ENCODE peak calls at places on chromosomes 3 and 15, in seven cellular contexts. One of them, this sample, is unnamed.

GRCh38 chr3:171741377-171741776 is 68.9 kb downstream of the PLD1 start:
- DNase-seq in neural progenitor cell: no peak
- DNase-seq in lower lobe of right lung: no peak
- DNase-seq in A549: no peak
- DNase-seq in osteoblast: no peak
- DNase-seq in brain microvascular endothelial cell: no peak
- DNase-seq in heart left ventricle: no peak
- DNase-seq in this sample: no peak

GRCh38 chr15:71114887-71115566 is at the start of gene THSD4:
- DNase-seq in neural progenitor cell: peak; percentile 93
- DNase-seq in lower lobe of right lung: peak; percentile 90
- DNase-seq in A549: peak; percentile 93
- DNase-seq in osteoblast: peak; percentile 99
- DNase-seq in brain microvascular endothelial cell: peak; percentile 62
- DNase-seq in heart left ventricle: peak; percentile 79
- DNase-seq in this sample: peak; percentile 95

GRCh38 chr15:41445399-41445798 is 28.5 kb downstream of the RTF1 start:
- DNase-seq in neural progenitor cell: no peak
- DNase-seq in lower lobe of right lung: no peak
- DNase-seq in A549: no peak
- DNase-seq in osteoblast: no peak
- DNase-seq in brain microvascular endothelial cell: no peak
- DNase-seq in heart left ventricle: no peak
- DNase-seq in this sample: no peak

GRCh38 chr3:186057594-186057993 is 51.3 kb downstream of the ETV5 start:
- DNase-seq in neural progenitor cell: no peak
- DNase-seq in lower lobe of right lung: no peak
- DNase-seq in A549: peak; percentile 6
- DNase-seq in osteoblast: no peak
- DNase-seq in brain microvascular endothelial cell: peak; percentile 62
- DNase-seq in heart left ventricle: no peak
- DNase-seq in this sample: no peak

GRCh38 chr3:72625616-72626337 is 222.5 kb downstream of the SHQ1 start:
- DNase-seq in neural progenitor cell: no peak
- DNase-seq in lower lobe of right lung: no peak
- DNase-seq in A549: peak; percentile 79
- DNase-seq in osteoblast: no peak
- DNase-seq in brain microvascular endothelial cell: no peak
- DNase-seq in heart left ventricle: no peak
- DNase-seq in this sample: no peak

GRCh38 chr3:136350132-136350531 is 100.0 kb downstream of the PCCB start:
- DNase-seq in neural progenitor cell: no peak
- DNase-seq in lower lobe of right lung: no peak
- DNase-seq in A549: peak; percentile 33
- DNase-seq in osteoblast: peak; percentile 86
- DNase-seq in brain microvascular endothelial cell: peak; percentile 94
- DNase-seq in heart left ventricle: peak; percentile 25
- DNase-seq in this sample: no peak

GRCh38 chr3:130737622-130738021 is 9.0 kb downstream of the PIK3R4 start:
- DNase-seq in neural progenitor cell: no peak
- DNase-seq in lower lobe of right lung: no peak
- DNase-seq in A549: no peak
- DNase-seq in osteoblast: no peak
- DNase-seq in brain microvascular endothelial cell: no peak
- DNase-seq in heart left ventricle: no peak
- DNase-seq in this sample: no peak

GRCh38 chr3:66485291-66485968 is 15.4 kb downstream of the LRIG1 start:
- DNase-seq in neural progenitor cell: no peak
- DNase-seq in lower lobe of right lung: no peak
- DNase-seq in A549: no peak
- DNase-seq in osteoblast: no peak
- DNase-seq in brain microvascular endothelial cell: peak; percentile 87
- DNase-seq in heart left ventricle: no peak
- DNase-seq in this sample: no peak

GRCh38 chr3:183698760-183699159 is 1.2 kb downstream of the YEATS2 start:
- DNase-seq in neural progenitor cell: peak; percentile 36
- DNase-seq in lower lobe of right lung: no peak
- DNase-seq in A549: no peak
- DNase-seq in osteoblast: peak; percentile 67
- DNase-seq in brain microvascular endothelial cell: no peak
- DNase-seq in heart left ventricle: no peak
- DNase-seq in this sample: no peak

GRCh38 chr15:58608129-58608590 is 141.3 kb downstream of the ADAM10 start:
- DNase-seq in neural progenitor cell: no peak
- DNase-seq in lower lobe of right lung: no peak
- DNase-seq in A549: no peak
- DNase-seq in osteoblast: no peak
- DNase-seq in brain microvascular endothelial cell: peak; percentile 40
- DNase-seq in heart left ventricle: no peak
- DNase-seq in this sample: no peak

GRCh38 chr3:134427400-134428111 is 53.3 kb upstream of the AMOTL2 start:
- DNase-seq in neural progenitor cell: no peak
- DNase-seq in lower lobe of right lung: no peak
- DNase-seq in A549: peak; percentile 94
- DNase-seq in osteoblast: peak; percentile 86
- DNase-seq in brain microvascular endothelial cell: peak; percentile 100
- DNase-seq in heart left ventricle: no peak
- DNase-seq in this sample: no peak

DNA sequence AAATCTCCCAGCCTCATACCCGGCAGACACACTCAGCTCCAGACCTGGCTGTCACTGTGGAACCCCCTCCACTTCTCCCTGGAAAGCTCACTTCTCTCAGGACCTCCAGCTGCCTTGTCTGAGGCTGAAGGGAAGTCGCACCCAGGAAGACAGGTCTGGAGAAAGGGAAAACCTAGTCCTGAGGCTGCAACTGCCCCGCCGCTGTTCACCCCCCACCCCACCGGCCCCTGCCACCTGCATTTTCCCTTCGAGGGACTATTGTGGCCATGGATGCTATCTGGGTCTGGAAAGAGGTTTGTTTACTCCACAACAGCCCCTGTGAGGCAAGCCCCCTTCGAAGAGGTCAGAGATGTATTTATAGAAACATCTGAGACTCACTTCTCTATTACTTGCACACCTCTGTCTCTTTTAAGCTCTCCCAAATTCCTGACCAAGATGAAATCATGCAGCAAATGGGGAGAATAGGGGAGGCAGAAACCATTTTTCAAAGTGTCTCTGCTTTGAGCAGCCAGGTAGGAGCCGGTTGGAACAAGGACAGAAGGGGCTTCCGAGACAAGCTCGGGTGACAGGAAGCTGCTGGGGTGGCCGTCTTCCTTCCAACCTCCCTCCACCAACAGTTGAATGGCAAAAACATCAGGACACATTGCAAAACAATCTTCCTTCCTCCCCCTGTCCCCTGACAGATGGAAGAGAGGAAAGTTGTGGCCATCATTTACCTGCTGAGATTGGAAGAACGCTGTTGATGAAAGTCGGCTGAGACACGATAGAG is 518 bp downstream of the COLQ start:
- DNase-seq in neural progenitor cell: no peak
- DNase-seq in lower lobe of right lung: no peak
- DNase-seq in A549: no peak
- DNase-seq in osteoblast: no peak
- DNase-seq in brain microvascular endothelial cell: no peak
- DNase-seq in heart left ventricle: no peak
- DNase-seq in this sample: peak; percentile 49
- H3K27ac ChIP-seq in neural progenitor cell: no peak overlapping the region
- H3K27ac ChIP-seq in lower lobe of right lung: no peak overlapping the region
- H3K27ac ChIP-seq in A549: no peak overlapping the region
- H3K27ac ChIP-seq in osteoblast: no peak overlapping the region
- H3K27ac ChIP-seq in brain microvascular endothelial cell: no peak overlapping the region
- H3K27ac ChIP-seq in heart left ventricle: no peak overlapping the region
- H3K27ac ChIP-seq in this sample: no peak overlapping the region

GRCh38 chr3:178152010-178152409 is 384.2 kb upstream of the KCNMB2 start:
- DNase-seq in neural progenitor cell: no peak
- DNase-seq in lower lobe of right lung: no peak
- DNase-seq in A549: peak; percentile 0
- DNase-seq in osteoblast: no peak
- DNase-seq in brain microvascular endothelial cell: no peak
- DNase-seq in heart left ventricle: no peak
- DNase-seq in this sample: no peak
- TF ChIP-seq CTCF in neural progenitor cell: no peak
- TF ChIP-seq CTCF in lower lobe of right lung: no peak
- TF ChIP-seq CTCF in A549: no peak
- TF ChIP-seq CTCF in osteoblast: no peak
- TF ChIP-seq CTCF in brain microvascular endothelial cell: no peak
- TF ChIP-seq CTCF in heart left ventricle: no peak
- TF ChIP-seq CTCF in this sample: no peak

DNA sequence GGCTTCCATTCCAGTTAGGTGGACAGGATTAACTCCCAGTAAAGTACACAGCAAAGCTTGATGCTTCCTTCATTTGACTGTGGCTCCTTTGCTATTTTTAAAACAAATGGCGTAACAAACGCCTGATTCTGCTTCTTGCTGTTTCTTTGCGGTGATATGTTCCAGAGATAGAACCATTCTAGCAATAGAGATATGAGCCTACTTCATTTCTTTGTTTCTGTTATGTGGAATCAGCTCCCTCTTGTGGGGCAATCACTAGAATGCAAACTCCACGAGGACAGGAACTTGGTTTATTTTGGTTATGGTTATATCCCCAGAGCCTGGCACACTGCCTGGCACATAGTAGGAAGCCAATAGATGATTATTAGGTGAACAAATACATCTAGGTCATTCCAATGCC is 122.6 kb upstream of the SLC6A11 start:
- DNase-seq in neural progenitor cell: no peak
- DNase-seq in lower lobe of right lung: no peak
- DNase-seq in A549: no peak
- DNase-seq in osteoblast: no peak
- DNase-seq in brain microvascular endothelial cell: no peak
- DNase-seq in heart left ventricle: no peak
- DNase-seq in this sample: no peak
- H3K27ac ChIP-seq in neural progenitor cell: no peak overlapping the region
- H3K27ac ChIP-seq in lower lobe of right lung: no peak overlapping the region
- H3K27ac ChIP-seq in A549: no peak overlapping the region
- H3K27ac ChIP-seq in osteoblast: no peak overlapping the region
- H3K27ac ChIP-seq in brain microvascular endothelial cell: no peak overlapping the region
- H3K27ac ChIP-seq in heart left ventricle: no peak overlapping the region
- H3K27ac ChIP-seq in this sample: no peak overlapping the region

DNA sequence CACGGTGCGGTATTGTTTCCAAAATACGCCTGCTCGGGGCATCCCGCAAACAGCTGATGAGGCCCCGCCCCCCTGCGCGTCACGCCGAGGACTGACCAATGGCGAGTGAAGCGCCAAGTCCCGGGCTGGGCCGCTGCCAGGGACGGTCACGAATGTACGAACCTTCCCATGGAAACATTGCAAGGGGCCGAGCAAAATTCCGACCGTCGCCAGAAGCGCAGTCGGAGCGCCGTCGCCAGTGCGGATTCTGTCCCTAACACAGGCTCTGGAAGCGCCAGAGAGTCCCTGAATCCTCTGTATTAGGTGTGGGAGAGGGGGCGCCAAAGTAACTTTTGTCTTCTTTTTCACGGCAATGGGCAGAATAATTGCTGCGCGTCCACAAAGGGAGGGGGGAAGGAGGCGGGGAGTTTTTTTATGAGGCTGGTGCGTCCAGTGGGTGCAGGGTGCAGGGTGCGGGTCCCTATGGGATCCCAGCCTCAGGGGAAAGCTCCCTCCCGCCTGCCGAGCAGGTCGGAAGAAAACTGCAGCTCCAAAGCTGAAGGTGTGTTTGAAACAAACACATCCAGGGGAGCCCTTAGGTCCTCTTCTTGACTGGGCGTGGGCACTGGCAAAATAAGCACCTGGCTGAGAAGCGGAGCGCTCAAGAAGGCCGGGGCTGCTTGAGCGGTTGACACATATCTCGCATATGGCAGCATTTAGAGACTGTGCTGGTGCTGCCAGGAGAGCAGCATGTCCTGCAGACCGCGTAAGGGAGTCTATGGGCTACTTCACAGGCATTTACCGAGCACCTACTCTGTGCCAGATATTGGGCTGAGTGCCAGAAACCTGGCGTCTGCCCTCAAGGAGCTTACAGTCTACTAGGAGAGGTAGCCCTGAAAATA is at the start of gene BMF:
- DNase-seq in neural progenitor cell: peak; percentile 100
- DNase-seq in lower lobe of right lung: peak; percentile 100
- DNase-seq in A549: peak; percentile 96
- DNase-seq in osteoblast: peak; percentile 100
- DNase-seq in brain microvascular endothelial cell: peak; percentile 99
- DNase-seq in heart left ventricle: peak; percentile 100
- DNase-seq in this sample: peak; percentile 100
- TF ChIP-seq CTCF in neural progenitor cell: peak; percentile 53
- TF ChIP-seq CTCF in lower lobe of right lung: peak; percentile 29
- TF ChIP-seq CTCF in A549: peak; percentile 40
- TF ChIP-seq CTCF in osteoblast: peak; percentile 27
- TF ChIP-seq CTCF in brain microvascular endothelial cell: peak; percentile 59
- TF ChIP-seq CTCF in heart left ventricle: no peak
- TF ChIP-seq CTCF in this sample: peak; percentile 72

GRCh38 chr15:78879517-78880241 is 7.0 kb downstream of the MORF4L1 start:
- DNase-seq in neural progenitor cell: no peak
- DNase-seq in lower lobe of right lung: no peak
- DNase-seq in A549: no peak
- DNase-seq in osteoblast: no peak
- DNase-seq in brain microvascular endothelial cell: no peak
- DNase-seq in heart left ventricle: no peak
- DNase-seq in this sample: no peak
- H3K27ac ChIP-seq in neural progenitor cell: no peak overlapping the region
- H3K27ac ChIP-seq in lower lobe of right lung: no peak overlapping the region
- H3K27ac ChIP-seq in A549: no peak overlapping the region
- H3K27ac ChIP-seq in osteoblast: peak overlapping the region; percentile 49
- H3K27ac ChIP-seq in brain microvascular endothelial cell: peak overlapping the region; percentile 61
- H3K27ac ChIP-seq in heart left ventricle: no peak overlapping the region
- H3K27ac ChIP-seq in this sample: no peak overlapping the region

GRCh38 chr15:33612721-33613304 is 302.0 kb downstream of the RYR3 start:
- DNase-seq in neural progenitor cell: no peak
- DNase-seq in lower lobe of right lung: no peak
- DNase-seq in A549: no peak
- DNase-seq in osteoblast: peak; percentile 51
- DNase-seq in brain microvascular endothelial cell: no peak
- DNase-seq in heart left ventricle: no peak
- DNase-seq in this sample: peak; percentile 66

GRCh38 chr15:33608714-33609113 is 297.9 kb downstream of the RYR3 start:
- DNase-seq in neural progenitor cell: peak; percentile 46
- DNase-seq in lower lobe of right lung: no peak
- DNase-seq in A549: peak; percentile 22
- DNase-seq in osteoblast: no peak
- DNase-seq in brain microvascular endothelial cell: peak; percentile 15
- DNase-seq in heart left ventricle: no peak
- DNase-seq in this sample: no peak
- TF ChIP-seq CTCF in neural progenitor cell: peak; percentile 61
- TF ChIP-seq CTCF in lower lobe of right lung: no peak
- TF ChIP-seq CTCF in A549: peak; percentile 43
- TF ChIP-seq CTCF in osteoblast: peak; percentile 39
- TF ChIP-seq CTCF in brain microvascular endothelial cell: peak; percentile 61
- TF ChIP-seq CTCF in heart left ventricle: no peak
- TF ChIP-seq CTCF in this sample: peak; percentile 79